ENCODE peak calls at places on chromosomes 2 and 18, in five cellular contexts. Z, Y, N, X and T are unnamed samples. For H3K36me3, the result is how much of the 10 kb centered on the place peaks cover.

GRCh38 chr2:199458806-199459285 is 1.1 kb upstream of the SATB2 start:
- DNase-seq in Z (no peak), Y (no peak), N (no peak), X (no peak), T (peak)

GRCh38 chr2:57881998-57882884 is 164.4 kb upstream of the VRK2 start:
- DNase-seq in Z (no peak), Y (peak), N (no peak), X (peak), T (no peak)

GRCh38 chr2:119772128-119772527 is 12.4 kb downstream of the PTPN4 start:
- DNase-seq in Z (no peak), Y (no peak), N (no peak), X (peak), T (no peak)

GRCh38 chr2:197198890-197199289 is 111.7 kb downstream of the ANKRD44 start:
- DNase-seq in Z (no peak), Y (peak), N (peak), X (no peak), T (no peak)

GRCh38 chr2:182509-183122 is 81.2 kb downstream of the SH3YL1 start:
- DNase-seq in Z (no peak), Y (no peak), N (no peak), X (no peak), T (no peak)

GRCh38 chr18:75638223-75638596 is 210.7 kb upstream of the SMIM21 start:
- DNase-seq in Z (peak), Y (no peak), N (no peak), X (no peak), T (peak)

GRCh38 chr2:198767694-198768093 is 690.0 kb downstream of the SATB2 start:
- DNase-seq in Z (no peak), Y (no peak), N (no peak), X (no peak), T (no peak)

GRCh38 chr2:238654479-238654878 is 193.4 kb upstream of the TWIST2 start:
- DNase-seq in Z (no peak), Y (no peak), N (no peak), X (no peak), T (no peak)

GRCh38 chr2:126543081-126543480 is 112.9 kb upstream of the GYPC start:
- DNase-seq in Z (no peak), Y (no peak), N (no peak), X (peak), T (no peak)

GRCh38 chr2:25326326-25327013 is 15.3 kb downstream of the DNMT3A start:
- DNase-seq in Z (no peak), Y (no peak), N (no peak), X (no peak), T (no peak)

GRCh38 chr2:155630760-155631159 is 701.8 kb downstream of the NR4A2 start:
- DNase-seq in Z (no peak), Y (no peak), N (no peak), X (no peak), T (no peak)

GRCh38 chr2:85434677-85435076 is 16.2 kb downstream of the SH2D6 start:
- DNase-seq in Z (no peak), Y (no peak), N (no peak), X (no peak), T (no peak)

GRCh38 chr2:166382-166781 is 97.5 kb downstream of the SH3YL1 start:
- DNase-seq in Z (no peak), Y (no peak), N (no peak), X (no peak), T (peak)

GRCh38 chr2:36807223-36807886 is 110.8 kb downstream of the VIT start:
- DNase-seq in Z (no peak), Y (peak), N (no peak), X (no peak), T (no peak)

GRCh38 chr2:187920511-187920910 is 366.3 kb upstream of the TFPI start:
- DNase-seq in Z (no peak), Y (no peak), N (no peak), X (no peak), T (no peak)

GRCh38 chr2:43634604-43635306 is 2.3 kb upstream of the PLEKHH2 start:
- DNase-seq in Z (peak), Y (peak), N (no peak), X (peak), T (no peak)

GRCh38 chr2:167733750-167734149 is 513.6 kb downstream of the STK39 start:
- DNase-seq in Z (peak), Y (no peak), N (no peak), X (no peak), T (no peak)

GRCh38 chr2:30886101-30886500 is 78.9 kb upstream of the CAPN13 start:
- DNase-seq in Z (no peak), Y (no peak), N (no peak), X (no peak), T (no peak)

GRCh38 chr2:159637988-159638501 is 21.7 kb upstream of the BAZ2B start:
- DNase-seq in Z (peak), Y (no peak), N (no peak), X (no peak), T (peak)

GRCh38 chr2:5076599-5076998 is 615.6 kb upstream of the SOX11 start:
- DNase-seq in Z (no peak), Y (no peak), N (no peak), X (no peak), T (no peak)

GRCh38 chr2:7057865-7058400 is 140.7 kb downstream of the RNF144A start:
- DNase-seq in Z (no peak), Y (peak), N (no peak), X (no peak), T (no peak)

GRCh38 chr2:129400825-129401224 is 578.6 kb upstream of the RAB6C start:
- DNase-seq in Z (no peak), Y (no peak), N (no peak), X (no peak), T (no peak)

GRCh38 chr2:101754613-101755012 is 57.1 kb downstream of the MAP4K4 start:
- DNase-seq in Z (no peak), Y (no peak), N (no peak), X (peak), T (peak)

GRCh38 chr2:188456114-188456909 is 164.6 kb downstream of the GULP1 start:
- DNase-seq in Z (no peak), Y (no peak), N (no peak), X (no peak), T (no peak)

GRCh38 chr18:3002766-3003165 is 10.2 kb downstream of the LPIN2 start:
- DNase-seq in Z (no peak), Y (peak), N (no peak), X (no peak), T (no peak)
- H3K36me3 ChIP-seq in Z (under half), Y (under half), N (under half), X (under half), T (under half)

DNA sequence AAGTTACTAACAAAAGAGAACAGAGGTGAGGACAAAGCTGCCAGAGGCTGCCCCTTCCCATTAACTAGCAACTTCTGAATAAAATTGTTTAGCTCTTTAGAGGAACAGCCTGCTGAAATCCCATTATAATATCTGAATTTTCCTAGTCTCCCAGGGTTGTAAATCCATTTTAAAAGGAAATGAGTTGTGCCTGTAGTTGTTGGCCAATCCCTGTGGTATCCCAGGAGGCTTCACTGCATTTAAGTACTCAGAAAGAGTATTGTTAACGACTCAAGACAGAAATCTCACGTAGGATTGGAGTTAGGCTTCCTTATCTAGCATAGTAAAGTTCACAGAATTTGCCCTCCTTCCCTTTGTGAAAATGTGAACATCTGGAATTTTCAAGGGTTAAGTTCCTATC is 8.9 kb downstream of the LAPTM4A start:
- DNase-seq in Z (no peak), Y (peak), N (no peak), X (no peak), T (no peak)
- H3K27ac ChIP-seq in Z (no peak), Y (no peak), N (peak), X (peak), T (no peak)

GRCh38 chr18:52504589-52504988 is 164.6 kb downstream of the DCC start:
- DNase-seq in Z (no peak), Y (no peak), N (no peak), X (no peak), T (no peak)
- H3K4me3 ChIP-seq in Z (no peak), Y (no peak), N (no peak), X (no peak), T (no peak)

GRCh38 chr2:99389371-99389770 is 52.2 kb downstream of the EIF5B start:
- DNase-seq in Z (no peak), Y (no peak), N (no peak), X (no peak), T (no peak)

GRCh38 chr2:99395589-99396130 is 58.5 kb downstream of the EIF5B start:
- DNase-seq in Z (no peak), Y (no peak), N (no peak), X (no peak), T (no peak)

GRCh38 chr2:99388892-99389291 is 51.7 kb downstream of the EIF5B start:
- DNase-seq in Z (no peak), Y (no peak), N (no peak), X (no peak), T (no peak)

GRCh38 chr2:99386011-99386410 is 48.8 kb downstream of the EIF5B start:
- DNase-seq in Z (peak), Y (no peak), N (no peak), X (no peak), T (no peak)

DNA sequence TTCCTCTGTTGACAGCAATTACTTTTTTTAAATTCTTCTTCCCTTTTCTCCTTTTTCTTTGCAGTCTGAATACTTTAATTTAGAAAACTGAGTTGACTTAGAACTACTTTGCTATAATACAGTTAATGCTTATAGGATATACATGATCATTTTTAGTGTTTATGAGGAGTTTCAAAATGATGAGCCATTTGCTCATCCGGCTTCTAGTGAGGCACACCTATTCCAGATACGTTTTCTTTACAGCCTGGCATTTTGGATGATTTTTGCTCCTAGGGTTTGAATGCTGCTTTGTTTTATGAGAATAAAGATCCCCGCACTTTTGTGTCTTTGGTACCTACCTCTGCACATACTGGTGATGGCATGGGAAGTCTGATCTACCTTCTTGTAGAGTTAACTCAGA is 52.8 kb downstream of the EIF5B start:
- DNase-seq in Z (no peak), Y (no peak), N (no peak), X (no peak), T (no peak)
- H3K36me3 ChIP-seq in Z (under half), Y (under half), N (half or more), X (under half), T (half or more)